ENCODE peak calls at places on chromosomes 16 and 17, in nine cellular contexts. U is mesendoderm; Z is PC-9; O is occipital lobe; G is GM12864; K is endothelial cell of umbilical vein; Y is stimulated activated CD4-positive, alpha-beta T cell treated with anti-CD3 and anti-CD28 coated beads, Interleukin-1b, Interleukin-23, amount 100 ng/mL, for 48 hours; X is epithelial cell of prostate; W is T-helper 2 cell. J is an unnamed sample.

GRCh38 chr16:69378760-69379159 is 7.0 kb downstream of the TERF2 start:
- DNase-seq in U (no peak), G (no peak), K (peak), O (no peak), X (no peak), Z (no peak), Y (no peak), W (no peak), J (no peak)

GRCh38 chr17:48792033-48792798 is 24.8 kb downstream of the TTLL6 start:
- DNase-seq in G (no peak), X (no peak), O (no peak), K (no peak), Z (peak), W (no peak), Y (no peak), U (no peak), J (no peak)

GRCh38 chr17:59842901-59843652 is 49.7 kb downstream of the TUBD1 start:
- DNase-seq in G (no peak), X (peak), U (peak), Z (peak), W (peak), O (no peak), Y (peak), K (peak), J (no peak)

GRCh38 chr16:69105501-69106361 is at the start of gene HAS3:
- DNase-seq in W (no peak), O (no peak), Z (peak), G (no peak), X (peak), K (peak), U (peak), Y (peak), J (no peak)

GRCh38 chr16:2500937-2501750 is 12.6 kb upstream of the ATP6V0C start:
- DNase-seq in Y (peak), O (peak), X (no peak), W (peak), G (no peak), Z (no peak), K (peak), U (peak), J (peak)

GRCh38 chr16:66483689-66484452 is 56.8 kb downstream of the BEAN1 start:
- DNase-seq in Y (peak), W (peak), Z (peak), U (peak), K (peak), X (no peak), G (peak), O (peak), J (peak)

GRCh38 chr17:76076100-76076764 is 1.7 kb downstream of the GALR2 start:
- DNase-seq in Y (no peak), K (no peak), O (no peak), G (no peak), U (no peak), X (no peak), W (no peak), Z (no peak), J (no peak)

GRCh38 chr17:81033535-81034167 is 1.3 kb upstream of the BAIAP2 start:
- DNase-seq in W (no peak), O (no peak), K (peak), X (no peak), Y (no peak), U (no peak), Z (no peak), G (no peak), J (no peak)

GRCh38 chr17:72516772-72517399 is 396.1 kb downstream of the SOX9 start:
- DNase-seq in G (peak), O (no peak), X (no peak), K (no peak), W (no peak), Y (no peak), Z (no peak), U (no peak), J (no peak)

GRCh38 chr16:67942510-67943255 is 1.2 kb downstream of the LCAT start:
- DNase-seq in Z (no peak), K (no peak), O (no peak), X (no peak), W (no peak), U (no peak), G (no peak), Y (no peak), J (no peak)

GRCh38 chr17:7351665-7352558 is at the start of gene KCTD11:
- DNase-seq in Y (peak), O (peak), X (peak), Z (peak), K (peak), W (peak), G (peak), U (peak), J (peak)

GRCh38 chr17:38329284-38329683 is 14.5 kb downstream of the GPR179 start:
- DNase-seq in G (no peak), K (no peak), W (no peak), Y (no peak), X (no peak), O (no peak), U (no peak), Z (no peak), J (no peak)

GRCh38 chr16:31242197-31242596 is 17.6 kb upstream of the ITGAM start:
- DNase-seq in W (no peak), X (peak), Y (no peak), Z (peak), U (no peak), G (no peak), O (no peak), K (no peak), J (no peak)

GRCh38 chr17:58507123-58507634 is 7.3 kb downstream of the MTMR4 start:
- DNase-seq in X (no peak), W (no peak), U (no peak), Y (no peak), K (no peak), Z (peak), G (no peak), O (no peak), J (no peak)

GRCh38 chr16:72840591-72841381 is 207.1 kb downstream of the ZFHX3 start:
- DNase-seq in Y (no peak), Z (no peak), U (no peak), K (no peak), O (no peak), X (no peak), W (no peak), G (no peak), J (no peak)

GRCh38 chr17:9401434-9401833 is 174.2 kb downstream of the STX8 start:
- DNase-seq in U (peak), Z (peak), X (peak), W (no peak), Y (no peak), K (no peak), G (no peak), O (no peak), J (no peak)

GRCh38 chr17:36777118-36777517 is 160.2 kb upstream of the LHX1 start:
- DNase-seq in K (no peak), Z (peak), G (no peak), U (peak), X (no peak), W (no peak), Y (no peak), O (no peak), J (no peak)

GRCh38 chr16:78784773-78785172 is 685.3 kb downstream of the WWOX start:
- DNase-seq in Z (no peak), W (no peak), K (no peak), X (no peak), Y (no peak), O (no peak), G (no peak), U (no peak), J (no peak)

GRCh38 chr17:48463531-48463930 is 33.5 kb upstream of the SKAP1 start:
- DNase-seq in Y (no peak), G (no peak), O (no peak), U (no peak), Z (no peak), X (no peak), K (no peak), W (no peak), J (no peak)

GRCh38 chr16:23280483-23280967 is 21.6 kb upstream of the SCNN1B start:
- DNase-seq in Y (no peak), G (no peak), O (no peak), K (no peak), W (no peak), Z (peak), U (no peak), X (peak), J (no peak)

GRCh38 chr17:1460233-1460632 is 4.2 kb upstream of the CRK start:
- DNase-seq in O (no peak), X (no peak), K (peak), Z (peak), W (no peak), G (no peak), Y (no peak), U (no peak), J (no peak)